ENCODE peak calls at places on chromosomes 3 and 15, in seven cellular contexts. D is gastrocnemius medialis; Y is BE2C; I is CD4-positive, CD25-positive, alpha-beta regulatory T cell; Z is GM23248; T is ovary; L is left ventricle myocardium inferior. U is an unnamed sample.
A peak's percentile ranks its signal among the peaks of the same experiment; 100 is the strongest.

GRCh38 chr15:47846128-47846868 is 129.0 kb downstream of the SEMA6D start:
- DNase-seq in D (no peak), Y (no peak), I (no peak), Z (no peak), T (no peak), L (no peak), U (no peak)

GRCh38 chr3:62602987-62603386 is 229.6 kb upstream of the FEZF2 start:
- DNase-seq in D (no peak), Y (no peak), I (no peak), Z (peak; percentile 47), T (no peak), L (no peak), U (no peak)

GRCh38 chr15:84749111-84749991 is 959 bp downstream of the ZNF592 start:
- DNase-seq in D (peak; percentile 54), Y (peak; percentile 22), I (peak; percentile 11), Z (peak; percentile 63), T (peak; percentile 53), L (peak; percentile 26), U (peak; percentile 62)

GRCh38 chr3:185630182-185630622 is 44.1 kb downstream of the SENP2 start:
- DNase-seq in D (no peak), Y (no peak), I (no peak), Z (peak; percentile 54), T (peak; percentile 57), L (peak; percentile 71), U (no peak)

GRCh38 chr15:37425541-37425940 is 325.2 kb upstream of the MEIS2 start:
- DNase-seq in D (no peak), Y (no peak), I (no peak), Z (peak; percentile 39), T (no peak), L (no peak), U (no peak)

GRCh38 chr3:172258616-172259015 is 189.6 kb downstream of the GHSR start:
- DNase-seq in D (no peak), Y (no peak), I (no peak), Z (peak; percentile 54), T (no peak), L (no peak), U (no peak)

GRCh38 chr3:124770341-124771082 is 40.3 kb downstream of the UMPS start:
- DNase-seq in D (no peak), Y (peak; percentile 96), I (no peak), Z (no peak), T (no peak), L (peak; percentile 77), U (no peak)

GRCh38 chr3:89851974-89852621 is 744.7 kb downstream of the EPHA3 start:
- DNase-seq in D (no peak), Y (peak; percentile 65), I (no peak), Z (peak; percentile 27), T (no peak), L (no peak), U (no peak)

GRCh38 chr15:91552555-91552954 is 301.0 kb upstream of the SLCO3A1 start:
- DNase-seq in D (no peak), Y (no peak), I (no peak), Z (no peak), T (no peak), L (no peak), U (no peak)

GRCh38 chr3:133494469-133494868 is 79.0 kb upstream of the CDV3 start:
- DNase-seq in D (no peak), Y (peak; percentile 63), I (no peak), Z (peak; percentile 30), T (no peak), L (no peak), U (no peak)

GRCh38 chr15:45641374-45641778 is 6.5 kb downstream of the SQOR start:
- DNase-seq in D (peak; percentile 81), Y (no peak), I (no peak), Z (peak; percentile 94), T (no peak), L (no peak), U (no peak)

GRCh38 chr3:165254812-165255211 is 58.6 kb upstream of the SLITRK3 start:
- DNase-seq in D (no peak), Y (peak; percentile 36), I (no peak), Z (peak; percentile 0), T (no peak), L (no peak), U (no peak)

GRCh38 chr15:65921780-65922179 is 52.5 kb downstream of the RAB11A start:
- DNase-seq in D (no peak), Y (no peak), I (no peak), Z (no peak), T (no peak), L (no peak), U (no peak)

GRCh38 chr15:89982315-89983055 is 18.6 kb upstream of the ZNF710 start:
- DNase-seq in D (no peak), Y (no peak), I (no peak), Z (no peak), T (no peak), L (no peak), U (no peak)

DNA sequence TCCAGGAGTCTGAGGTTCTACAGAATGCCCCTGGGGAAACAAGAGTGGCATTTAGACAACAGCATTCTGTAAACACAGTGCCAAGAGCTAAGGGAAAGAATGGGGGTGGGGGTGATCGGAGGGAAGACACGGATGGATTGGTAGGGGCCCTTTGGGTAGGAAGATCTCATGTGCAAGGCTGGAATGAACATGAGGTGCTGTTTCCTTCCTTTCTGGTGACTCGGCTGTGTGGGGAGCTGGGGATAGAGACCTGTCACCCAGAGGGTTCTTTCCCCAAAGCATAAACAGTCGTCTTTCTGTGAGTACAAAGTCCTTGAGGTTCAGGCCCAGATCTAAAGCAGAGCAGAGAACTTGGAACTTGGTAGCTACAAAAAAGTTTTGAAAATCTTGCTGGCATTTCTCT is 11.7 kb downstream of the TPM1 start:
- DNase-seq in D (no peak), Y (no peak), I (no peak), Z (peak; percentile 58), T (no peak), L (no peak), U (no peak)
- H3K4me3 ChIP-seq in D (no peak overlapping the region), Y (no peak overlapping the region), I (no peak overlapping the region), Z (no peak overlapping the region), T (no peak overlapping the region), L (peak overlapping the region; percentile 83), U (no peak overlapping the region)

GRCh38 chr3:10804183-10804648 is 11.8 kb upstream of the SLC6A11 start:
- DNase-seq in D (no peak), Y (no peak), I (no peak), Z (no peak), T (no peak), L (no peak), U (no peak)

DNA sequence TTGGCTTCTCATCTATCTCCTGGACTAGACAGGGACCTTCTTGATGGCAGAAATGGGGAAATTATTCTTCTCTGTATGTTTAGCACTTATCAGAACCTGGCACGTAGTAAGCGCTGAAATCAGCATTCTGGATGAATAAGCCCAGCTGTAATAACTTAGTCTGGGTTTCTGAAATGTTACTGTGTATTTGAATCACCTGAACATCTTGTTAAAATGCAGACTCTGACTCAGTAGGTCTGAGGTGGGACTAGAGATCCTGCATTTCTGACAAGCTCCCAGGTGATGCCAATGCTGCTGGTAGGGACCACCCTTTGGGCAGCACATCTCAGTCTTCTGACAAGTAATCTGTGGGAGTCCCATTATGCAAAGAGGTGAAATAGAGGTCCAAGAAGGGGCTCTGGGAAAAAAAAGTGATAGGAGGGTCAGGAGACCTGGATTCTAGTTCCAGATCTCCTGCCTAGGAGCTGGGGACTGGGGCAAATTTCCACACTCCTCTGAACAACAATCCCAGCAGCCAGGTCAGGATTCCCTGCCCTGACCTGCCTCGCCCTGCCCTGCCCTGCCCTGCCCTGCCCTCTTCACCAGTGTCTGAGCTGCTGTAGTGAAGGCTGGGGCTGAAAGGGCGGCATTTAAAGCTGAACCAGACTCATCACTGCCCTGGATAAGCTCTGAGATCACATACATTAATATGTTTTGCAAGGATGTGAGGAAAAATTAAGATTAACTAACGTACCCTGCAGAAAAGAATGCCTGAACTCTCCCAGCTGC is 17.2 kb upstream of the SLC6A11 start:
- DNase-seq in D (no peak), Y (no peak), I (no peak), Z (no peak), T (no peak), L (no peak), U (no peak)
- H3K27me3 ChIP-seq in D (peaks cover 5% of the 10 kb centered on the region), Y (no peaks in the 10 kb centered on the region), I (peaks cover 10% of the 10 kb centered on the region), Z (peaks cover 13% of the 10 kb centered on the region), T (no peaks in the 10 kb centered on the region), L (peaks cover 75% of the 10 kb centered on the region), U (no peaks in the 10 kb centered on the region)

DNA sequence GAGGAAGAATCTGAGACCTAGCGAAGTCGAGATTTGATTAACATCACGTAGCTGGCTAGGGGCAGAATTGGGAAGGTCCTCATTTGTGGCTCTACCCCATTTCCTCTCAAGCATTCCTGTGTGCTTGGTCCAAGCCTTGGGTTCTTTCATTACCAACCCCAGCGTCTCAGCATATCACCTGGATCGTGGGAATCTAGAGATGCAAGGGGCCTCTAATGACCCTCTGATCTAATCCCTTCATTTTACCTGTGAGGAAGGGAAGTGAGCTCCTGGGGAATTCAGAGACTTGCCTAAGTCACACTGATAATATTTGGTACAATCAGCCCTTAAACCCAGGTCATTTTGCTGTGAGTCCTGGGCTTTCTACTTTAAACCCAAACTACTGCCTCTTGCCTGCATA is 2.0 kb downstream of the GPR87 start:
- DNase-seq in D (no peak), Y (no peak), I (no peak), Z (no peak), T (no peak), L (no peak), U (no peak)
- H3K4me3 ChIP-seq in D (no peak overlapping the region), Y (no peak overlapping the region), I (no peak overlapping the region), Z (no peak overlapping the region), T (no peak overlapping the region), L (no peak overlapping the region), U (no peak overlapping the region)

GRCh38 chr3:179961081-179962078 is 75.4 kb downstream of the PEX5L start:
- DNase-seq in D (no peak), Y (no peak), I (no peak), Z (no peak), T (no peak), L (no peak), U (no peak)

GRCh38 chr3:179964867-179965266 is 71.9 kb downstream of the PEX5L start:
- DNase-seq in D (no peak), Y (no peak), I (no peak), Z (no peak), T (no peak), L (no peak), U (no peak)

GRCh38 chr3:179958143-179958542 is 78.6 kb downstream of the PEX5L start:
- DNase-seq in D (no peak), Y (no peak), I (no peak), Z (no peak), T (no peak), L (no peak), U (no peak)

GRCh38 chr3:179958759-179959158 is 78.0 kb downstream of the PEX5L start:
- DNase-seq in D (no peak), Y (no peak), I (no peak), Z (no peak), T (no peak), L (no peak), U (no peak)

DNA sequence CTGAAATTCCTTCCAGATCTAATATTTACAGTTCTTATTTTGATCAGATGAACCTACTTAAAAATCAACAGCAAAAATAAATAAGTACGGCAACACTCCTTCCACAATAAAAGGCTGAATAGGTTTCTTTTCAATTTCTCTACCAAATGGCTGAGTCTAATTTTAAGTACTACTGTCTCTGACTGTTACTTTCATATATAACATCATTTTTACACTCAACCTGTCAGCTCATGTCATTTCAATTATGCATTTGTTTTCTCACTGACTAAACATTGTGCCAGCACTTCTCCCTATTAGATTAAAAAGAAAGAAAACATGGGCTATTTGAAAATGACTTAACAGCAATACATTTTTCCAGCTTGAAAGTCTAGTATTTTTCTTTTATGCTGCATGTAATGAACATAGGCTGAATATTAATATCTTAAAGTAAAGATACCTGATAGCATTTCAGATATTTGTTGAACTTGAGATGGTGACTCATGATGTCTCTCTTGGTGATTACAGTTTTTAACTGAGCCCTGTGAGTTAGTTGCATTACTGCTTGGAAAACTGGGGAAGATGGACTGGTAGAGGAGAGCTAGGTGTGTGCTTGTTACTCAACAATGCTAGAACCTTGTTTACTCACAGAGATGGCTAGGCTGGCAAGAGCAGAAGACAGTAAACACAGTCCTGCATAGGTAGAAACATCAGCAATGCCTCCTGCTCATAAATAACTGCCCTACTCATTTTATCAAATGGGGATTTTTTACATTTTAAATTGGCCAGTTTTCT is 73.9 kb downstream of the PEX5L start:
- DNase-seq in D (no peak), Y (no peak), I (no peak), Z (no peak), T (no peak), L (no peak), U (no peak)
- H3K27me3 ChIP-seq in D (no peaks in the 10 kb centered on the region), Y (no peaks in the 10 kb centered on the region), I (no peaks in the 10 kb centered on the region), Z (no peaks in the 10 kb centered on the region), T (no peaks in the 10 kb centered on the region), L (peaks cover 25% of the 10 kb centered on the region), U (peaks cover 3% of the 10 kb centered on the region)